ENCODE peak calls at places on chromosomes 5 and 9, in seven cellular contexts. R is HCT116, D is cardiac muscle cell, U is fibroblast of pulmonary artery, P is fibroblast of the aortic adventitia, T is breast epithelium, Z is endothelial cell of umbilical vein. W is an unnamed sample.

GRCh38 chr5:67416986-67417385 is 220.4 kb upstream of the CD180 start:
- DNase-seq in R (no peak), D (no peak), U (no peak), P (no peak), T (no peak), Z (no peak), W (no peak)

GRCh38 chr9:93183663-93184438 is at the start of gene WNK2:
- DNase-seq in R (no peak), D (peak), U (no peak), P (no peak), T (no peak), Z (no peak), W (no peak)

GRCh38 chr5:103624748-103625147 is 62.2 kb upstream of the NUDT12 start:
- DNase-seq in R (no peak), D (no peak), U (peak), P (peak), T (no peak), Z (peak), W (no peak)

GRCh38 chr5:6574537-6574936 is 58.3 kb downstream of the NSUN2 start:
- DNase-seq in R (no peak), D (no peak), U (no peak), P (no peak), T (no peak), Z (no peak), W (no peak)

GRCh38 chr5:155332618-155333017 is 319.1 kb downstream of the KIF4B start:
- DNase-seq in R (no peak), D (no peak), U (no peak), P (no peak), T (no peak), Z (no peak), W (no peak)

GRCh38 chr5:89929173-89929572 is 480.4 kb downstream of the CETN3 start:
- DNase-seq in R (peak), D (peak), U (no peak), P (peak), T (no peak), Z (no peak), W (no peak)

GRCh38 chr9:87167616-87168015 is 220.3 kb upstream of the GAS1 start:
- DNase-seq in R (no peak), D (no peak), U (no peak), P (no peak), T (no peak), Z (no peak), W (no peak)

GRCh38 chr5:141815796-141816180 is 62.4 kb downstream of the PCDH1 start:
- DNase-seq in R (no peak), D (no peak), U (no peak), P (no peak), T (no peak), Z (no peak), W (no peak)

GRCh38 chr5:119398713-119399492 is 43.1 kb downstream of the TNFAIP8 start:
- DNase-seq in R (no peak), D (no peak), U (peak), P (peak), T (peak), Z (no peak), W (no peak)

GRCh38 chr9:13295556-13295955 is 16.1 kb upstream of the MPDZ start:
- DNase-seq in R (no peak), D (no peak), U (no peak), P (no peak), T (no peak), Z (no peak), W (no peak)

GRCh38 chr5:63962345-63962744 is at the start of gene HTR1A:
- DNase-seq in R (no peak), D (no peak), U (no peak), P (no peak), T (no peak), Z (no peak), W (no peak)

GRCh38 chr5:12354686-12355085 is 450.4 kb upstream of the CTNND2 start:
- DNase-seq in R (no peak), D (no peak), U (no peak), P (no peak), T (no peak), Z (no peak), W (no peak)

GRCh38 chr5:68331202-68332108 is 115.9 kb downstream of the PIK3R1 start:
- DNase-seq in R (no peak), D (no peak), U (peak), P (peak), T (no peak), Z (no peak), W (no peak)

GRCh38 chr5:59588922-59589321 is 304.6 kb downstream of the PDE4D start:
- DNase-seq in R (no peak), D (no peak), U (no peak), P (no peak), T (no peak), Z (peak), W (no peak)

GRCh38 chr5:161399996-161400562 is 146.4 kb downstream of the GABRB2 start:
- DNase-seq in R (no peak), D (no peak), U (no peak), P (no peak), T (no peak), Z (no peak), W (no peak)

GRCh38 chr5:126464959-126465358 is 41.8 kb downstream of the GRAMD2B start:
- DNase-seq in R (no peak), D (no peak), U (no peak), P (no peak), T (no peak), Z (no peak), W (no peak)

GRCh38 chr9:4048441-4048840 is 251.4 kb downstream of the GLIS3 start:
- DNase-seq in R (no peak), D (no peak), U (peak), P (peak), T (no peak), Z (peak), W (no peak)

GRCh38 chr9:38027714-38028113 is 41.3 kb downstream of the SHB start:
- DNase-seq in R (no peak), D (no peak), U (no peak), P (no peak), T (no peak), Z (no peak), W (no peak)

GRCh38 chr9:125744616-125745387 is 2.4 kb upstream of the PBX3 start:
- DNase-seq in R (no peak), D (no peak), U (no peak), P (peak), T (no peak), Z (no peak), W (no peak)

GRCh38 chr5:176803943-176804498 is 6.3 kb upstream of the UNC5A start:
- DNase-seq in R (no peak), D (peak), U (peak), P (peak), T (no peak), Z (peak), W (no peak)

GRCh38 chr9:1709347-1709746 is 305.8 kb upstream of the SMARCA2 start:
- DNase-seq in R (no peak), D (no peak), U (no peak), P (no peak), T (no peak), Z (no peak), W (no peak)
- TF ChIP-seq CTCF in R (peak), D (no peak), U (peak), P (no peak), T (no peak), Z (no peak), W (no peak)

GRCh38 chr5:134133995-134134541 is 19.6 kb downstream of the TCF7 start:
- DNase-seq in R (no peak), D (no peak), U (no peak), P (no peak), T (no peak), Z (no peak), W (no peak)

GRCh38 chr5:134131165-134131564 is 16.7 kb downstream of the TCF7 start:
- DNase-seq in R (no peak), D (no peak), U (no peak), P (no peak), T (no peak), Z (no peak), W (no peak)

GRCh38 chr5:134133213-134133994 is 18.9 kb downstream of the TCF7 start:
- DNase-seq in R (no peak), D (no peak), U (no peak), P (no peak), T (no peak), Z (no peak), W (no peak)

GRCh38 chr5:134131578-134132350 is 17.3 kb downstream of the TCF7 start:
- DNase-seq in R (no peak), D (no peak), U (no peak), P (no peak), T (no peak), Z (no peak), W (no peak)

GRCh38 chr5:134132372-134133212 is 18.1 kb downstream of the TCF7 start:
- DNase-seq in R (no peak), D (no peak), U (no peak), P (no peak), T (no peak), Z (no peak), W (no peak)
- TF ChIP-seq CTCF in R (peak), D (peak), U (no peak), P (no peak), T (no peak), Z (no peak), W (no peak)

DNA sequence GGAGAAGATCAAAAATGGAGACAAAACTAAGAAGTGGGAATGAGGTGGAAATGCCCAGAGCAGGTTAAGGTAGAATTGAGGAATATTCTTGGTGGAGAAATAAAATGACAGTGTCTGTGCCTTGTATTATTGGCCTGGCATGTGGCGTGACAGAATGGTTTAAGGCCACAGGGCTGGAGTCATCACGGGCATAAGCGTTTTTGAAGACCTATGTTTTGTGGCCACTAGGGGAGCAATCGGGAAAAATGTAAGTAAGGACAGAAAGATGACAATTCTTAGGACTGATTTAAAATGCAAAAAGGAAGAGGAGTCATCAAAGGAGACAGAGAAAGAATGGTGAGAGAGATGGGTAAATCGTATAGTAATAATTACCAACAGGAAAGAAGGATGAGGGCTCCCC is 72.2 kb upstream of the EPB41L4A start:
- DNase-seq in R (peak), D (no peak), U (no peak), P (no peak), T (no peak), Z (no peak), W (no peak)
- TF ChIP-seq CTCF in R (peak), D (peak), U (peak), P (peak), T (no peak), Z (no peak), W (peak)

DNA sequence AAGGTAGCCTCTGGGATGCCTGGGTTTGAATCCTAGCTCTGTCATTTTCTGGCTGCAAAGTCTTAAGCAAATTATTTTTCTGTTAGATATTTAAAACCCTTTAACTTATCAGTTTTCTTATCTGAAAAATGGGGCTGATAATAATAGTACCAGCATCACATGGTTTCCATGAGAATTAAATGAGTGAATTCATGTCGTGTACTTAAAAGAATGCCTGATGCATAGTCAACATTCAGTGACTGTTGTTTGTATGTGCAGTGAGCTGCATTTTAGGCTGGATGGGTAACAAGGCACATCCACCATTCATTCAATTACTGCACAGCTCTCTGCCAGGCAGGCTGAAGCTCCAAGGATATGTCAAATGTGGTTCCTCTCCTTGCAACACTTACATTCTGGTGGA is 122.0 kb downstream of the PPP2R2B start:
- DNase-seq in R (no peak), D (no peak), U (no peak), P (no peak), T (no peak), Z (no peak), W (no peak)
- TF ChIP-seq CTCF in R (no peak), D (no peak), U (no peak), P (no peak), T (no peak), Z (no peak), W (no peak)

GRCh38 chr9:21656776-21657637 is 145.4 kb upstream of the MTAP start:
- DNase-seq in R (no peak), D (no peak), U (peak), P (peak), T (no peak), Z (no peak), W (no peak)
- TF ChIP-seq CTCF in R (no peak), D (no peak), U (no peak), P (no peak), T (no peak), Z (no peak), W (no peak)

GRCh38 chr9:82105729-82106128 is 117.2 kb downstream of the SPATA31D1 start:
- DNase-seq in R (no peak), D (no peak), U (no peak), P (no peak), T (no peak), Z (no peak), W (no peak)
- TF ChIP-seq CTCF in R (peak), D (no peak), U (no peak), P (no peak), T (no peak), Z (no peak), W (no peak)

DNA sequence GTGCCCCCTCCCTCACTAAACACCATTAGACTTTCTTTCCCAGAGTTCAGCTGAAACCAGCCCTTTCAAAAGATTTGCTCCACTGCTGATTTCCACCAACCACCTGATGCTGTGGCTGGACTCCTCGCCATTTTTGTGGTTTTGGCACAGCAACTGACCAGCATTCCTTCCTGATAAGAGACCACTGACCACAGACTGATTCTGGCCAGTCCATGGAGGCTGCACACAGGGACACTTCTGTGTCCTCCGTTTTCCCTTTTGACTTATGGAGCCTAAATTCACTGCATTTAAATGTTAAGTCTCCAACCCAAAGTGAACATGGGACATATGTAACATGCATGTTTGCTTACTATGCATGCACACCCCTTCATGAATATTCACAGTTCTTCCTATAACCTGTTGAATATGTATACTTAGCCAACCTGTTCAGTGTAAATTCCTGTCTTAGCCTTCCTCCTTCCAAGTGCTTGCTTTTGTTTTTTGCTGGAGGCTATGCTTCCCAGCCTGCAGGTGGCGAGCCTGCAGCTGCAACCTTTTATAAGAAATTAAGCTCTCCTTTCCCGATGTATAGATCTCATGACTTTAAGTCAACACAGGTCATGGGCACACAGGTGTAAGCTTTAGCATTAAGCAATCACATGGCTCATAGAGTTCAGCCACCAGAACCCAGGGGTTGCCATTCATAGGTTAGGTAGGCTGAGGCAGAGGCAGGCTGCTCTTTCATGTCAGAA is 78.7 kb downstream of the ACTL7B start:
- DNase-seq in R (no peak), D (no peak), U (peak), P (peak), T (no peak), Z (no peak), W (no peak)
- TF ChIP-seq CTCF in R (peak), D (peak), U (peak), P (peak), T (no peak), Z (no peak), W (no peak)

GRCh38 chr9:114046237-114046755 is 31.8 kb downstream of the AMBP start:
- DNase-seq in R (no peak), D (no peak), U (no peak), P (no peak), T (no peak), Z (no peak), W (no peak)

GRCh38 chr9:114048533-114049452 is 29.3 kb downstream of the AMBP start:
- DNase-seq in R (no peak), D (no peak), U (no peak), P (no peak), T (no peak), Z (no peak), W (peak)

GRCh38 chr9:114049453-114050225 is 28.5 kb downstream of the AMBP start:
- DNase-seq in R (no peak), D (no peak), U (no peak), P (no peak), T (no peak), Z (no peak), W (no peak)

GRCh38 chr9:114046876-114047275 is 31.2 kb downstream of the AMBP start:
- DNase-seq in R (no peak), D (no peak), U (peak), P (no peak), T (no peak), Z (no peak), W (no peak)

DNA sequence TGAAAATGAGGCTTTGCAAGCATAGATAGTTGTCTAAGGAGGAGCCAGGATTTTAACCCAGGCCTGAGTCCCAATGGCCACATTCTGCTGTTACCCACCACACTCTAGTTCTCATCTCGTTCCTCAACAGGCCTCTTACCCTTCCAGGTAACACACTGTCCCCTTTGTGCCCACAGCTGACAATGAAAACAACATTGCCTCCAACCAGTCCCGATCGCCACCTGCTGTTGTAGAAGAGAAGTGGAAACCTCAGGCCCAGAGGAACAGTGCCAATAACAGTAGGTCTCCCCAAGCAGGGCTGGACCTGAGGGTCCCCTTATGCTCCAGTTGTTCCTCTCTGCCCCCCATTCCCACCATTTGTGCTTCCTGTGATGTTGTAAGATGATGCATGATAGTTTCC is 30.4 kb downstream of the AMBP start:
- DNase-seq in R (peak), D (peak), U (peak), P (peak), T (peak), Z (peak), W (peak)
- TF ChIP-seq CTCF in R (peak), D (peak), U (peak), P (peak), T (no peak), Z (peak), W (peak)

DNA sequence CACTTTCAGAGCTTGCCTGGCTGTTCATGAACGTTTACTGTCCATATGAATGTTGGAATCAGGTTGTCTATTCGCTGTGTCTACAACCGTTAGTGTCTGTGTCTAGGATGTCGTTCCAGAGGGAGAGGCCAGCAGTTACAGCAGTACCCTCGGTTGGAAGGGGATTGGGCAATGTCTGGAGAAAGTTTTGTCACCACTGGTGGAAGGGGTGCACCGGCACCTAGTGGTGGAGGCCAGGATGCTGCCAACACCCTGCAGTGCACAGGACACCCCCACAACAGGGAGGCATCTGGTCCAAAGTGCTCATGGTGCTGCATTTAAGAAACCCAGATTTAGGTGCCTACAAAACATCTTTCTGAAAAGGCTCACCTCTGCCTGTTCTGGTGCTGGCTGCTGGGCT is 220.7 kb downstream of the FANCC start:
- DNase-seq in R (no peak), D (no peak), U (no peak), P (no peak), T (no peak), Z (no peak), W (no peak)
- TF ChIP-seq CTCF in R (no peak), D (no peak), U (peak), P (no peak), T (no peak), Z (no peak), W (no peak)

GRCh38 chr9:130480673-130481072 is 35.9 kb downstream of the ASS1 start:
- DNase-seq in R (no peak), D (peak), U (no peak), P (no peak), T (no peak), Z (no peak), W (no peak)
- TF ChIP-seq CTCF in R (peak), D (peak), U (no peak), P (no peak), T (no peak), Z (no peak), W (peak)